ENCODE peak calls at places on chromosomes 13 and 19, in seven cellular contexts. Q is right lobe of liver, F is Peyer's patch, G is brain microvascular endothelial cell, B is heart right ventricle, Y is MM.1S, K is PC-9. Z is an unnamed sample. For H3K36me3, the result is how much of the 10 kb centered on the place peaks cover.

GRCh38 chr13:100508391-100508790 is 80.2 kb downstream of the GGACT start:
- DNase-seq in B (no peak), F (no peak), K (no peak), G (no peak), Q (no peak), Y (no peak), Z (no peak)

GRCh38 chr19:45498411-45499195 is at the start of gene PPM1N:
- DNase-seq in B (no peak), Y (no peak), Q (peak), G (no peak), K (no peak), F (peak), Z (peak)

GRCh38 chr19:20051841-20052768 is 12.8 kb upstream of the ZNF682 start:
- DNase-seq in K (peak), Y (peak), G (peak), F (peak), B (peak), Q (peak), Z (peak)

GRCh38 chr19:55581145-55581827 is 638 bp upstream of the ZNF579 start:
- DNase-seq in G (no peak), K (no peak), B (no peak), F (no peak), Y (no peak), Q (no peak), Z (no peak)

GRCh38 chr13:46515793-46516192 is 37.2 kb upstream of the LRCH1 start:
- DNase-seq in G (no peak), Y (no peak), K (no peak), Q (no peak), B (no peak), F (no peak), Z (no peak)

GRCh38 chr19:31269425-31270127 is 79.7 kb downstream of the TSHZ3 start:
- DNase-seq in G (peak), Y (no peak), Q (peak), K (no peak), B (no peak), F (no peak), Z (peak)

GRCh38 chr13:33213797-33214196 is 71.8 kb downstream of the STARD13 start:
- DNase-seq in K (no peak), Y (no peak), B (no peak), F (no peak), Q (no peak), G (no peak), Z (no peak)

GRCh38 chr19:38290631-38291147 is 13.4 kb upstream of the C19orf33 start:
- DNase-seq in B (no peak), G (peak), Y (no peak), Q (no peak), F (no peak), K (peak), Z (no peak)

GRCh38 chr19:13097331-13098258 is 5.1 kb downstream of the LYL1 start:
- DNase-seq in Y (no peak), F (peak), B (no peak), Q (peak), G (no peak), K (no peak), Z (peak)

GRCh38 chr13:108834193-108834592 is 204.8 kb downstream of the MYO16 start:
- DNase-seq in Q (no peak), B (no peak), G (no peak), Y (no peak), F (no peak), K (no peak), Z (no peak)

GRCh38 chr13:51729853-51730553 is 74.0 kb downstream of the DHRS12 start:
- DNase-seq in Y (no peak), G (peak), F (no peak), Q (peak), K (no peak), B (no peak), Z (no peak)

GRCh38 chr13:44555207-44555606 is 20.9 kb downstream of the TSC22D1 start:
- DNase-seq in Q (no peak), Y (no peak), B (no peak), F (no peak), G (no peak), K (no peak), Z (no peak)

GRCh38 chr13:87661471-87661870 is 9.7 kb upstream of the SLITRK5 start:
- DNase-seq in Y (no peak), B (no peak), Q (no peak), K (no peak), F (no peak), G (no peak), Z (no peak)

GRCh38 chr13:114110091-114110829 is 22.2 kb downstream of the RASA3 start:
- DNase-seq in Y (peak), K (no peak), G (no peak), Q (peak), B (no peak), F (peak), Z (no peak)

GRCh38 chr19:43700368-43701015 is 15.4 kb upstream of the IRGC start:
- DNase-seq in Q (peak), B (peak), G (peak), F (peak), Y (peak), K (no peak), Z (peak)

GRCh38 chr13:90542959-90543358 is 804.5 kb upstream of the MIR17HG start:
- DNase-seq in F (no peak), B (no peak), K (no peak), G (no peak), Y (no peak), Q (no peak), Z (no peak)

GRCh38 chr13:45133396-45134118 is 13.2 kb downstream of the GTF2F2 start:
- DNase-seq in B (no peak), Q (no peak), Y (no peak), K (no peak), G (no peak), F (no peak), Z (no peak)

GRCh38 chr19:52992109-52993004 is 21.4 kb upstream of the ERVV-1 start:
- DNase-seq in F (peak), K (no peak), G (peak), B (peak), Y (no peak), Q (peak), Z (peak)

GRCh38 chr19:46147791-46148288 is at the start of gene IGFL2:
- DNase-seq in G (no peak), F (no peak), B (no peak), Q (no peak), K (no peak), Y (no peak), Z (no peak)

GRCh38 chr19:46297700-46298476 is 1.0 kb downstream of the HIF3A start:
- DNase-seq in Q (no peak), F (peak), G (no peak), K (no peak), B (peak), Y (no peak), Z (peak)

GRCh38 chr19:18021121-18021755 is 13.3 kb downstream of the ARRDC2 start:
- DNase-seq in F (peak), Y (no peak), G (peak), Q (peak), B (peak), K (peak), Z (peak)

GRCh38 chr19:53102701-53103140 is 501 bp downstream of the ZNF160 start:
- DNase-seq in F (peak), Y (no peak), B (peak), K (peak), G (peak), Q (peak), Z (peak)

GRCh38 chr13:52804202-52804641 is 44.2 kb downstream of the PCDH8 start:
- DNase-seq in K (no peak), F (no peak), Q (no peak), Y (no peak), G (peak), B (no peak), Z (no peak)

GRCh38 chr13:29859971-29860370 is 9.6 kb upstream of the UBL3 start:
- DNase-seq in Y (no peak), Q (no peak), B (no peak), G (peak), K (no peak), F (no peak), Z (no peak)

GRCh38 chr13:112446867-112447266 is 70.7 kb downstream of the SPACA7 start:
- DNase-seq in B (no peak), Q (no peak), G (no peak), Y (no peak), F (peak), K (no peak), Z (no peak)

GRCh38 chr13:98801626-98802418 is 49.4 kb upstream of the SLC15A1 start:
- DNase-seq in Q (no peak), K (no peak), F (no peak), G (no peak), B (no peak), Y (no peak), Z (no peak)

GRCh38 chr19:16025108-16026101 is 50.9 kb upstream of the TPM4 start:
- DNase-seq in G (peak), Q (peak), K (peak), F (peak), Y (peak), B (no peak), Z (no peak)

GRCh38 chr13:109629737-109630136 is 156.6 kb downstream of the IRS2 start:
- DNase-seq in F (no peak), K (no peak), Y (no peak), Q (no peak), B (no peak), G (no peak), Z (no peak)

GRCh38 chr19:3942790-3943409 is 10.0 kb downstream of the NMRK2 start:
- DNase-seq in Q (no peak), Y (no peak), G (no peak), K (no peak), B (peak), F (no peak), Z (no peak)

GRCh38 chr13:112843392-112844250 is 125.4 kb upstream of the MCF2L start:
- DNase-seq in F (peak), Q (no peak), G (no peak), Y (no peak), B (no peak), K (no peak), Z (no peak)

GRCh38 chr13:107205318-107206112 is 637.6 kb upstream of the ARGLU1 start:
- DNase-seq in F (peak), G (peak), B (peak), K (peak), Q (peak), Y (peak), Z (peak)

GRCh38 chr19:4449022-4449825 is 8.4 kb downstream of the UBXN6 start:
- DNase-seq in F (no peak), Y (no peak), Q (peak), G (no peak), K (no peak), B (peak), Z (no peak)

GRCh38 chr13:40665754-40666057 is 735 bp downstream of the FOXO1 start:
- DNase-seq in B (no peak), G (no peak), Q (no peak), K (no peak), Y (peak), F (no peak), Z (no peak)

GRCh38 chr13:94327318-94327717 is 152.2 kb downstream of the DCT start:
- DNase-seq in G (no peak), Q (no peak), B (no peak), F (no peak), K (no peak), Y (peak), Z (no peak)

GRCh38 chr19:45363861-45364459 is 6.4 kb downstream of the ERCC2 start:
- DNase-seq in Y (no peak), Q (no peak), K (no peak), G (no peak), F (no peak), B (no peak), Z (no peak)

GRCh38 chr13:106455777-106456176 is 79.7 kb downstream of the EFNB2 start:
- DNase-seq in G (no peak), B (no peak), Q (no peak), F (no peak), Y (no peak), K (no peak), Z (no peak)

GRCh38 chr19:2610637-2611482 is 91.6 kb downstream of the GNG7 start:
- DNase-seq in Q (peak), Y (peak), K (peak), B (peak), F (peak), G (peak), Z (peak)

DNA sequence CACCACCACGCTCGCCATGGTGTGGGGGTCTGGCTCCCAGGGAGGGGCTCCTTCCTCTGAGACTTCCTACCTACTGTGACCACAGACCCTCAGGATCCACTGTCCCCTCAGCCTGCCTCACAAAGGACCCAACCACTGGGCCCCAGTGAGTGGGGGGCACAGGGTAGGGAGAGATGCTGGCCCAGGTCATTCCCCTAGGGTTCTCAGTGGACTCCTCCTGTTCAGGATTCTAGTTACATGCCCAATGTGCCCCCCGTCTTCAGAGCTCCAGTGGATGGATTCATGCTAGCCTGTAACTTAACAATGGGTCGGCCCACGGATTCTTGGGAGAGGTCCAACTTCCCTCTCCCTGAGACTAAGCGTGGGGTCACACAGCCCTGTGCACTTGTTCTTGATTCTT is at the start of gene TSKS:
- DNase-seq in F (no peak), K (no peak), G (no peak), B (no peak), Y (no peak), Q (no peak), Z (no peak)
- H3K4me3 ChIP-seq in F (no peak), K (no peak), G (no peak), B (no peak), Y (no peak), Q (no peak), Z (no peak)

GRCh38 chr19:41294393-41294792 is 15.6 kb upstream of the CCDC97 start:
- DNase-seq in B (no peak), K (no peak), Q (no peak), Y (no peak), G (no peak), F (no peak), Z (no peak)
- H3K36me3 ChIP-seq in B (half or more), K (half or more), Q (half or more), Y (under half), G (half or more), F (half or more), Z (under half)

GRCh38 chr19:40611900-40612698 is 10.9 kb downstream of the LTBP4 start:
- DNase-seq in Y (no peak), B (no peak), G (no peak), F (no peak), Q (no peak), K (no peak), Z (peak)

GRCh38 chr19:40614595-40615411 is 13.6 kb downstream of the LTBP4 start:
- DNase-seq in Y (peak), B (peak), K (peak), F (peak), G (peak), Q (peak), Z (peak)

GRCh38 chr19:40611096-40611495 is 9.9 kb downstream of the LTBP4 start:
- DNase-seq in Y (no peak), G (no peak), F (peak), K (no peak), Q (no peak), B (no peak), Z (peak)

GRCh38 chr19:40613669-40614594 is 12.8 kb downstream of the LTBP4 start:
- DNase-seq in K (peak), B (peak), G (peak), Y (peak), F (peak), Q (peak), Z (peak)

GRCh38 chr19:40612831-40613668 is 11.9 kb downstream of the LTBP4 start:
- DNase-seq in F (peak), G (peak), B (no peak), Q (no peak), Y (peak), K (peak), Z (peak)
- H3K4me3 ChIP-seq in F (peak), G (peak), B (peak), Q (no peak), Y (peak), K (peak), Z (no peak)

GRCh38 chr19:49651871-49652722 is 10.1 kb downstream of the SCAF1 start:
- DNase-seq in K (no peak), Y (no peak), G (no peak), B (no peak), F (no peak), Q (no peak), Z (no peak)
- H3K36me3 ChIP-seq in K (under half), Y (under half), G (half or more), B (half or more), F (half or more), Q (under half), Z (under half)

DNA sequence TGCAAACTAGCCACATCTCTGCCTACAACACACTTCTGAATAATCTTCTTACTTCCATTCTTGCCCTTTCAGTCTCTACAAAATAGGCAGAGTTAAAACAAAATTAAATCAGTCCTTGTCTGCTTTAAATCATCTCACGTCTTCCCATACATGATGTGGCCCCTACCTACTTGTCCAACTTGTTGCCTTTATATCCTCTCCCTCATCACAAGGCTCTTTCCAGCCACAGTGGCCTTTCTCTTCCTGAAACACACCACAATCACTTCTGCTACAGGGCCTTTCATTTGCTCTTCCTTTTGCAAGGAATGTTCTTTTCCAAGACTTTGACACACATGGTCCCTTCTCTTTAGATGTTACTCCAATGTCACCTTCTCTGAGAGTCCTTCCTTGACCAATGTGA is 1.7 kb downstream of the RBM26 start:
- DNase-seq in Q (no peak), K (no peak), Y (no peak), G (no peak), F (no peak), B (no peak), Z (no peak)
- H3K4me3 ChIP-seq in Q (peak), K (peak), Y (peak), G (peak), F (peak), B (peak), Z (no peak)

DNA sequence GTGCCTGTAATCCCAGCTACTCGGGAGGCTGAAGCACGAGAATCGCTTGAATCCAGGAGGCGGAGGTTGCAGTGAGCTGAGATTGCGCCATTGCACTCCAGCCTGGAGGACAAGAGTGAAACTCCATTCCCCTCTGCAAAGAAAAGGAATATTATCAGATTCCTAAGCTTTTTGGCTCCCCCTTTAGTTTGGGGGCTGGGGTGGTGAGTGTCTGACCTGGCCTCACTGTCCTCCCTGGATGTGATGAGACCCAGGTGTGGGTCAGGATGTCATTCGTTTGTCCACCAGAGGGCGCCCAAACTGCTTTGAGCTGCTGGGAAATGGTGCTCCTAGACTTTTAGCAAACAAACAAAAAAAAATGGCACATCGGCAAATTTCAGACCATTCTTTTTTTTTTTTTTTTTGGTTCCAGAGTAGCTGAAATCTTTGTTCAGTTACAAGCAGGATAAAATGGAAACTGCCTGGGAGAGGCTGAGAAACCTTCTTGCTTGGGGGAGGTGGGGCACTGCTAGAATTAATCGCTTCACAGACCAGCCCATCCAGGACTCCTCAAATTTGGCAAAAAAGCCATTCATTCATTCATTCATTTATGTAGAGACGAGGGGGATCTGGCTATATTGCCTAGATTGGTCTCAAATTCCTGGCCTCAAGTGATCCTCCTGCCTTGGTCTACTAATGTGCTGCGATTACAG is 29.4 kb downstream of the SPC24 start:
- DNase-seq in Y (peak), B (peak), Q (peak), G (peak), F (peak), K (peak), Z (peak)
- H3K36me3 ChIP-seq in Y (under half), B (half or more), Q (half or more), G (half or more), F (half or more), K (half or more), Z (under half)

GRCh38 chr19:50475736-50476223 is 527 bp upstream of the EMC10 start:
- DNase-seq in Q (no peak), B (no peak), F (no peak), G (no peak), Y (no peak), K (no peak), Z (no peak)
- H3K4me3 ChIP-seq in Q (peak), B (peak), F (peak), G (peak), Y (peak), K (no peak), Z (no peak)

GRCh38 chr19:41895745-41896580 is 13.0 kb downstream of the ARHGEF1 start:
- DNase-seq in Q (no peak), Y (no peak), B (no peak), K (no peak), G (no peak), F (no peak), Z (no peak)
- H3K36me3 ChIP-seq in Q (under half), Y (under half), B (half or more), K (under half), G (half or more), F (half or more), Z (under half)

GRCh38 chr19:7775761-7776160 is 12.7 kb downstream of the CLEC4M start:
- DNase-seq in B (no peak), Q (no peak), F (no peak), Y (no peak), K (no peak), G (no peak), Z (no peak)
- H3K4me3 ChIP-seq in B (no peak), Q (no peak), F (no peak), Y (no peak), K (no peak), G (no peak), Z (no peak)

Z was measured in mucosa of descending colon.